ENCODE peak calls at places on chromosomes 12 and 14, in seven cellular contexts. L is coronary artery, R is lung, Y is thoracic aorta, N is AG04450, I is heart left ventricle, D is A673. E is an unnamed sample.
A peak's percentile ranks its signal among the peaks of the same experiment; 100 is the strongest.

GRCh38 chr14:50013934-50014333 is 102.4 kb downstream of the VCPKMT start:
- DNase-seq in Y (no peak), N (no peak), R (no peak), I (no peak), D (no peak), L (no peak), E (no peak)

GRCh38 chr14:100830681-100831080 is 4.8 kb downstream of the MEG3 start:
- DNase-seq in D (peak; percentile 51), Y (no peak), R (no peak), I (no peak), N (no peak), L (no peak), E (no peak)

GRCh38 chr12:57638096-57638495 is 5.1 kb upstream of the B4GALNT1 start:
- DNase-seq in N (no peak), L (peak; percentile 8), R (no peak), I (no peak), D (no peak), Y (no peak), E (no peak)

GRCh38 chr14:100900837-100901390 is 2.6 kb downstream of the RTL1 start:
- DNase-seq in Y (no peak), D (peak; percentile 33), L (no peak), I (no peak), N (no peak), R (peak; percentile 28), E (no peak)

GRCh38 chr14:77125275-77126073 is 16.1 kb downstream of the ZDHHC22 start:
- DNase-seq in R (no peak), Y (no peak), N (no peak), L (peak; percentile 63), I (no peak), D (no peak), E (no peak)

GRCh38 chr12:57180321-57180989 is 33.0 kb upstream of the LRP1-AS start:
- DNase-seq in L (no peak), Y (no peak), D (no peak), N (no peak), I (no peak), R (no peak), E (no peak)

GRCh38 chr14:55302367-55302766 is 31.1 kb downstream of the FBXO34 start:
- DNase-seq in Y (no peak), D (no peak), N (no peak), I (no peak), R (no peak), L (no peak), E (no peak)

GRCh38 chr14:24216345-24216699 is 456 bp upstream of the MDP1 start:
- DNase-seq in Y (no peak), D (no peak), R (no peak), I (no peak), L (no peak), N (no peak), E (no peak)

GRCh38 chr12:41264281-41264680 is 76.2 kb downstream of the PDZRN4 start:
- DNase-seq in I (no peak), Y (no peak), D (no peak), R (no peak), N (no peak), L (no peak), E (no peak)

DNA sequence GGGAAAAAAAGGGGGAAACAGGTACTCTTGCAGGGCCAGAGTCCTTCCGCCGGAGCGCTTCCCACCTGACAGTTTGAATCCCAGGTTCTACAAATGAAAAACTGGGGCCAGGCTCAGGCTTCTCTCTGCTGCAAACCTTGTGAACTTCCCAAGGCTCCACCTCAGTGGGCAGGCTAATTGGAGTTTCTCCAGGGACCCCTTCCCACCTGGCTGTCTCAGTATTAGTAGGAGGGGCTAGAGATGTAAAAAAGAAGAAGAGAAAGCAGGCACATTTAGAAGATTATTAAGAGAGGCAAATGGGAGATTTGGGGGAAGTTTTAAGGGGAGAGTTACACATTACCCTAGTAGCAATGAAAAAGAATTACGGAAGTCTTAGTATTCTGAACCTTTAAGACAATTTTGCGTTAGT is 20.0 kb upstream of the CLEC2D start:
- DNase-seq in Y (no peak), L (no peak), N (no peak), R (no peak), I (no peak), D (no peak), E (no peak)
- H3K27ac ChIP-seq in Y (no peak overlapping the region), L (peak overlapping the region; percentile 84), N (peak overlapping the region; percentile 55), R (peak overlapping the region; percentile 52), I (peak overlapping the region; percentile 88), D (no peak overlapping the region), E (peak overlapping the region; percentile 94)

DNA sequence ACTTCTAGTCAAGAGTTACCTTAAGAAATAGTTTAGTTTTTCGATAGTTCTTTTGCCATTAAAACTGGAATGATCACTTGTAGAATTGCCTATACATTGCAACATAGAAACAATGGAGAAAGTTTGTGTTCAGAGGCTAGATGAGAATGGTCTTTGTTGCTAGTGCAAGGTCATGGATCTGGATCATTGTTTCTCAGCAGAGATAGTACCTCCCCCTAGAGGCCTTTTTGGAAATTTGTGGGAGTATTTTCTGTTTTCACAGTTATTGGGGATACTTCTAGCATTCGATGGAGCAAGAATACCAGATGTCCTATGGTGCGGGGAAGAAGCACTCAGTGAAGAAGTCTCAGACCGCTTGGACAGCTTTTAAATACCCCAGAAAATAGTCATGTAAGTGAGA is 138.8 kb upstream of the HMGA2 start:
- DNase-seq in D (peak; percentile 65), L (no peak), Y (no peak), R (no peak), I (no peak), N (no peak), E (no peak)
- TF ChIP-seq CTCF in D (peak; percentile 74), L (no peak), Y (no peak), R (no peak), I (peak; percentile 51), N (peak; percentile 55), E (peak; percentile 31)

GRCh38 chr12:118357327-118358007 is 15.2 kb downstream of the TAOK3 start:
- DNase-seq in I (no peak), R (peak; percentile 46), N (no peak), Y (no peak), L (no peak), D (peak; percentile 87), E (no peak)

GRCh38 chr12:118359541-118359915 is 13.2 kb downstream of the TAOK3 start:
- DNase-seq in Y (no peak), D (no peak), L (no peak), I (no peak), R (no peak), N (no peak), E (no peak)

GRCh38 chr12:118356809-118357326 is 15.8 kb downstream of the TAOK3 start:
- DNase-seq in D (peak; percentile 45), N (peak; percentile 54), L (no peak), R (no peak), Y (no peak), I (no peak), E (no peak)

GRCh38 chr12:118358008-118358359 is 14.7 kb downstream of the TAOK3 start:
- DNase-seq in Y (no peak), L (no peak), D (no peak), R (no peak), I (no peak), N (no peak), E (no peak)

GRCh38 chr12:118358607-118359540 is 13.8 kb downstream of the TAOK3 start:
- DNase-seq in R (no peak), D (peak; percentile 81), Y (no peak), L (no peak), N (no peak), I (no peak), E (no peak)
- H3K27ac ChIP-seq in R (no peak overlapping the region), D (peak overlapping the region; percentile 55), Y (no peak overlapping the region), L (no peak overlapping the region), N (no peak overlapping the region), I (no peak overlapping the region), E (no peak overlapping the region)

DNA sequence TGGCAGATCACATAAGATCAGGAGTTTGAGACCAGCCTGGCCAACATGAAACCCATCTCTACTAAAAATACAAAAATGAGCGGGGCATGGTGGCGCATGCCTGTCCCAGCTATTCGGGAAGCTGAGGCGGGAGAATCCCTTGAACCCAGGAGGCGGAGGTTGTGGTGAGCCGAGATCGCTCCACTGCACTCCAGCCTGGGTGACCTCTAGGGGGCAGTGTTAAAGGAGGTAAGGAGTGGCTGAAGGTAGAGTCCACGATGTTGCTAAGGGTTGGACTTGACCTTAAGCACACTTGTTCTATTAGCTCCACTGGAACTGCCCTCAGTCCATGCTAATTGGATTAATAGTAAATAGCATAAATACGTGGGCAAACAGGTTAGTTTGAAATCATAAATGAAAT is 62.4 kb upstream of the PSMC1 start:
- DNase-seq in R (no peak), D (peak; percentile 15), I (no peak), N (no peak), Y (no peak), L (no peak), E (no peak)
- TF ChIP-seq CTCF in R (no peak), D (peak; percentile 59), I (peak; percentile 29), N (peak; percentile 26), Y (no peak), L (no peak), E (no peak)

DNA sequence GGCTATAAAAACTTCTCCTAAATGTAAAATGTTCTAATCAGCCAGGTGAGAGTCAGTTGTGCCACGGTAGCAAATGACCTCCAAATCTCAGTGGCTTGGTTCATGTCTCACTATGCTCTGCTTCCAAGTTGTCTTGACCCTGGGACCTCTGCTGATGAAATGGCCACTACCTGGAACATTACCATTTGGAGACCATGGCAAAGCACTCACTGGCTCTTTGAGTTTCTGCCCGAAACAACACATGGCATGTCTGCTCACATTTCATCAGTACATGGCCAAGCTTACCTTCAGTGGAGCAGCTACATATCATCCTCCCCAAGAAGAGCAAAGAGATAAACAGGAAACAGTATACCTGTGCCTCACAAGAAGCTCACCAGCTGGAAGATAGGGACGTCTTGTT is 40.2 kb downstream of the PLEKHG7 start:
- DNase-seq in R (no peak), I (no peak), D (no peak), Y (no peak), L (no peak), N (no peak), E (no peak)
- H3K27ac ChIP-seq in R (no peak overlapping the region), I (no peak overlapping the region), D (no peak overlapping the region), Y (no peak overlapping the region), L (no peak overlapping the region), N (no peak overlapping the region), E (no peak overlapping the region)

DNA sequence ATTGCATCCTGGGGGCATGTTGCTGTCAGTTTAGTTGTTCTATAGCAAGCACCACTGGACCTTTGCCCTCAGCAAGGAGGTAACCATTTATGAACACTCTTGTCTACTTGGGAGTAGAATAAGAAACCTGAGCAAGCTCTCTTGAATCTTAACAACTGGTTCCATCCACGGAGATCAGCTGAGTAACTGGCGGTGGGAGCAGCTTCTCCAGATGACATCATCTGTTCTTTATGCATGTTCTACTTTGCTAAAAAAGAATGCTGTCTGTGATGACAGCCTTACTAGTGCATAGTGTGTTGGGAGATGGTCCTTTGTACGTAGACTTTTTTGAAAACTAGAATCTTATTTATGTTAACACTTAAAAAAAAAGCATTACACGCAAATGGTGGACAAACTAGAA is 17.7 kb downstream of the SLC4A8 start:
- DNase-seq in Y (no peak), N (peak; percentile 1), R (no peak), L (no peak), I (no peak), D (no peak), E (no peak)
- TF ChIP-seq CTCF in Y (no peak), N (no peak), R (no peak), L (no peak), I (no peak), D (no peak), E (no peak)

GRCh38 chr14:101926085-101926484 is 38.3 kb upstream of the DYNC1H1 start:
- DNase-seq in D (no peak), L (no peak), N (no peak), I (no peak), Y (no peak), R (no peak), E (no peak)
- H3K27ac ChIP-seq in D (no peak overlapping the region), L (no peak overlapping the region), N (no peak overlapping the region), I (peak overlapping the region; percentile 62), Y (no peak overlapping the region), R (peak overlapping the region; percentile 7), E (peak overlapping the region; percentile 50)